ENCODE peak calls at places on chromosomes 1 and 21, in six cellular contexts. D is body of pancreas, U is Peyer's patch, H is brain microvascular endothelial cell, B is tibial artery, Q is cardiac muscle cell. G is an unnamed sample.

GRCh38 chr1:245298781-245299180 is 144.0 kb downstream of the KIF26B start:
- DNase-seq in D (peak; percentile 56), U (no peak), H (no peak), B (no peak), Q (no peak), G (peak; percentile 41)

GRCh38 chr1:152398812-152399698 is 15.0 kb downstream of the CRNN start:
- DNase-seq in D (peak; percentile 44), U (no peak), H (no peak), B (no peak), Q (no peak), G (no peak)

GRCh38 chr1:15525043-15525958 is 1.3 kb upstream of the CASP9 start:
- DNase-seq in D (no peak), U (peak; percentile 20), H (no peak), B (peak; percentile 99), Q (no peak), G (no peak)

GRCh38 chr1:200724064-200724463 is 14.6 kb upstream of the CAMSAP2 start:
- DNase-seq in D (no peak), U (no peak), H (no peak), B (no peak), Q (peak; percentile 31), G (no peak)

GRCh38 chr21:44255519-44255981 is 6.1 kb downstream of the DNMT3L start:
- DNase-seq in D (no peak), U (no peak), H (no peak), B (no peak), Q (no peak), G (no peak)

GRCh38 chr1:6833804-6834203 is 48.5 kb downstream of the CAMTA1 start:
- DNase-seq in D (no peak), U (no peak), H (no peak), B (no peak), Q (no peak), G (no peak)

GRCh38 chr1:85148524-85149250 is 52.1 kb downstream of the SYDE2 start:
- DNase-seq in D (no peak), U (no peak), H (no peak), B (no peak), Q (peak; percentile 20), G (peak; percentile 24)

GRCh38 chr1:234776256-234776874 is 166.4 kb upstream of the IRF2BP2 start:
- DNase-seq in D (no peak), U (no peak), H (no peak), B (no peak), Q (no peak), G (no peak)

GRCh38 chr1:236273358-236273757 is 8.4 kb downstream of the ERO1B start:
- DNase-seq in D (peak; percentile 51), U (no peak), H (no peak), B (no peak), Q (no peak), G (no peak)

GRCh38 chr1:185463011-185463410 is 146.0 kb upstream of the IVNS1ABP start:
- DNase-seq in D (no peak), U (no peak), H (no peak), B (no peak), Q (no peak), G (no peak)

GRCh38 chr1:40944326-40944725 is 35.2 kb upstream of the CTPS1 start:
- DNase-seq in D (peak; percentile 63), U (no peak), H (peak; percentile 96), B (peak; percentile 51), Q (no peak), G (peak; percentile 44)

GRCh38 chr1:164644774-164645634 is 86.0 kb downstream of the PBX1 start:
- DNase-seq in D (no peak), U (no peak), H (peak; percentile 38), B (no peak), Q (no peak), G (no peak)

GRCh38 chr1:222618880-222619321 is 1.0 kb downstream of the MIA3 start:
- DNase-seq in D (peak; percentile 40), U (peak; percentile 32), H (no peak), B (peak; percentile 29), Q (peak; percentile 46), G (no peak)

GRCh38 chr1:37517569-37517968 is 3.0 kb upstream of the MEAF6 start:
- DNase-seq in D (no peak), U (no peak), H (no peak), B (no peak), Q (no peak), G (no peak)

GRCh38 chr1:221694109-221694508 is 47.8 kb downstream of the DUSP10 start:
- DNase-seq in D (no peak), U (no peak), H (no peak), B (no peak), Q (no peak), G (no peak)

GRCh38 chr1:162343472-162343871 is 33.2 kb downstream of the SPATA46 start:
- DNase-seq in D (no peak), U (no peak), H (no peak), B (no peak), Q (no peak), G (no peak)

GRCh38 chr1:50023292-50024159 is at the start of gene AGBL4:
- DNase-seq in D (peak; percentile 76), U (no peak), H (no peak), B (no peak), Q (peak; percentile 8), G (no peak)

GRCh38 chr1:18919174-18919905 is 17.0 kb upstream of the ALDH4A1 start:
- DNase-seq in D (no peak), U (no peak), H (no peak), B (no peak), Q (no peak), G (no peak)

GRCh38 chr1:156160000-156160743 is 6.8 kb downstream of the SEMA4A start:
- DNase-seq in D (no peak), U (no peak), H (no peak), B (peak; percentile 54), Q (no peak), G (no peak)

GRCh38 chr1:6098303-6099215 is 52.9 kb downstream of the KCNAB2 start:
- DNase-seq in D (peak; percentile 14), U (no peak), H (no peak), B (peak; percentile 38), Q (no peak), G (peak; percentile 63)

GRCh38 chr1:32352831-32353383 is 9.4 kb downstream of the FAM229A start:
- DNase-seq in D (no peak), U (no peak), H (no peak), B (peak; percentile 41), Q (no peak), G (no peak)

GRCh38 chr1:25112400-25112799 is 119.9 kb downstream of the SYF2 start:
- DNase-seq in D (no peak), U (no peak), H (no peak), B (no peak), Q (no peak), G (no peak)

GRCh38 chr1:210293191-210293607 is 35.5 kb upstream of the HHAT start:
- DNase-seq in D (peak; percentile 37), U (no peak), H (peak; percentile 4), B (peak; percentile 68), Q (no peak), G (peak; percentile 84)

GRCh38 chr21:34509151-34509550 is 2.9 kb downstream of the KCNE1 start:
- DNase-seq in D (no peak), U (no peak), H (no peak), B (no peak), Q (no peak), G (no peak)
- TF ChIP-seq CTCF in D (no peak), U (no peak), H (peak; percentile 39), B (no peak), Q (peak; percentile 11), G (peak; percentile 35)

DNA sequence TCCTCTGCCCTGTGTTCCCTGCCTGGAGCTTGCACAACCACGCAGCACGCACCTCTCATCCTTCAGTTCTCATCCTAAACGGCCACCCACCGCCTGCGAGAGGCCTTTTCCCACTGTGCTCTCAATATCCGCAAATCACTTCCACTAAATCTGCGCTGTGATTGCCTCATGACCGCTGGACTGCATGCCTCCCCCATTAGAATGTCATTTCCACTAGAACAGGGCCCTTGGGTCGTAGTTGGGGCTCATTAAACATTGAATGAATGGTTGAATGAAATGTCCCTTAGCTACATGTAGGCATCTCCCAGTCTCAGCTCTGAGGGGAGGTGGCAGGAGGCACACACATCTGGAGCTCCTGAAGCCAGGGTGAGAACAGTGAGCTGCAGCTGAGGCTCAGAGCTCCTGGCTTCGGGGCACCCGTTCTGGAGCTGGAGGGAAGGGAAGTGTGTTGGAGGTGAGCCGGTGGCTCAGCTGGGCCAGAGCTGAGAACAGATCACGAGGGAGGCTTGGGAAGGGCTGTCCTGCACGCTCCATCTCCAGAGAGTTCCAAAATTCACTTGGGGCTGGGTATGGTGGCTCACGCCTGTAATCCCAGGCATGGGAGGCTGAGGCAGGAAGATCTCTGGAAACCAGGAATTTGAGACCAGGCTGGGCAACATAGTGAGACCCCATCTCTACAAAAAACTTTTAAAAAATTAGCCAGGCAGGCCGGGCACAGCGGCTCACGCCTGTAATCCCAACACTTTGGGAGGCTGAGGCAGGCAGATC is 30.4 kb downstream of the TMEM201 start:
- DNase-seq in D (no peak), U (no peak), H (no peak), B (no peak), Q (no peak), G (no peak)
- H3K4me3 ChIP-seq in D (no peak overlapping the region), U (no peak overlapping the region), H (no peak overlapping the region), B (no peak overlapping the region), Q (no peak overlapping the region), G (no peak overlapping the region)

DNA sequence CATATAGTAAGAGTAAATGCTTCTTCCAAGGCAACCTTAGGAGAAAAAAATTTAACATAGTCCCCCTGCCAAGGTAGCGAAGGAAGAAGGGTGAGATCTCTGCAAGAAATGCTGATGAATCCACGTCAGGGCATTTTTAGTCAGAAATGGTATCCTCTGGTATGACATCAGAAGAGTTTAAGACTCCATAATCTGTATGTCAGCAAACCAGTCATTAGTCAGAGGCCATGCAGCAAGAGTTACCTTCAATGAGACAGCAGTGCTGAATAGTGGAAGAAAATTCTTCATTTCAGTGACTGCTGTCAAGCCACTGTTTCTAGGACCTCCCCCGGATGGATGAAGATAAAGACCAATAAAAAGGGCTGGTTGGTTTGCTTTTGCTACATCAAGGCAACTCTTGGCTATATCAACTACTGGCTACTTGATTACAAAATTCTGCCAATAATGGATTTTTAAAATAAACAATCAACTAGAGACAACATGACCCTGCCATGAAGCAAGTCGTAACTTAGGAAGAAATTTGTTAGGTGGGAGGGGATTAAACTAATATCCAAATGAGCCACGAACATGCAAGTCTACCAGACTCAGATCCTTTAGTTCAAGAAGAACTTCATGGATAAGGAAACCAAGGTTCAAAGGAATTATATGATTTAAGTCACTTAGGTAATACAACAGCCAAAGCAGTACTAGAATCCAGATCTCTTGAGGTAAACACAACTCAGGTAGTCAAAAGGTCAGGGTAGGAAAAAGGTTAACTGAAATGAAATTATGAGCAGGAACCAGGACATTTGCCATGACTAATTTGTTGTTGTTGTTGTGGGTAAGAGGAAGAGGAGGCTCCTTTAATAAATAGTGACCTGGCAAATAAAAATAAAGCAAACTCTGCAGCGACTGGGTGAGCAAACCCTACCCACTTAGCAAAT is 25.6 kb upstream of the GUCA2A start:
- DNase-seq in D (no peak), U (no peak), H (no peak), B (no peak), Q (no peak), G (no peak)
- H3K36me3 ChIP-seq in D (peaks cover 10% of the 10 kb centered on the region), U (no peaks in the 10 kb centered on the region), H (peaks cover 11% of the 10 kb centered on the region), B (peaks cover 40% of the 10 kb centered on the region), Q (peaks cover 34% of the 10 kb centered on the region), G (peaks cover 6% of the 10 kb centered on the region)

DNA sequence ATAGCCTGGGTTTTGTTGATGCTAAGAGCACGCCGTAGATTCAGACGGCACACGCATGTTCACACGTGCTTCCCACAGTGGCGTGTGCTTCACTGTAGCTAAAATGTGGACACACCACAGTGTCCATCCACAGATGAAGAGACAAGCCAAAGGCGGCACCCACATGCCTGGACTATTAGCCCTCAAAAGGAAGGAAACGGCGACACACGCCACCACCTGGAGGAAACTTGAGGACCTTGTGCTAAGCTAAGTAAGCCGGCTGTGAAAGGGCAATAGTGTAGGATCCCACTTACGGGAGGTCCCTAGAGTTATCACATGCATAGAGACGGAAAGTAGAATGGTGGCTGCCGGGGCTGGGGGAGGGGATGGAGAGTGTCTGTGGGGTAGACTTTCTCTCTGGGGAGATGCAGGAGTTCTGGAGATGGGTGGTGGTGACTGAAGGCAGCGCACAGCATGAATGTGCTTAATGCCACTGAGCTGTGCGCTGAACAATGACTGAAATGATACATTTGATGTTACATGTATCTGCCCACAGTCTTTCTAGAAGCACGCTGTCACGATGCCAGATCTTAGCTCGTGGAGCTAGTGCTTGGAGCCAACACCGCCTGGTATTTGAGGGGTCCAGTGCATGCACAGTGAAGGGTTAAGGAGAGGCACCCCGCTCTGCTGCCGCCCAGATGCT is 103.6 kb downstream of the PRDM16 start:
- DNase-seq in D (no peak), U (no peak), H (no peak), B (no peak), Q (no peak), G (no peak)
- TF ChIP-seq CTCF in D (no peak), U (no peak), H (no peak), B (no peak), Q (no peak), G (no peak)

G was measured in BJ.